ENCODE peak calls at places on chromosome 20, in seven cellular contexts. X is non-pigmented ciliary epithelial cell; Q is esophagus squamous epithelium; I is activated T-cell treated with anti-CD3 and anti-CD28 coated beads for 48 hours; W is AG08396; K is activated T-helper 1 cell treated with anti-CD3 and anti-CD28 coated beads, Interleukin-2, amount 50 U/mL, for 16 hours; L is psoas muscle. G is an unnamed sample.

GRCh38 chr20:37980383-37980782 is 52.9 kb downstream of the TTI1 start:
- DNase-seq in W (no peak), I (no peak), X (no peak), L (no peak), Q (no peak), K (no peak), G (no peak)

GRCh38 chr20:50312682-50313187 is 122.1 kb downstream of the CEBPB start:
- DNase-seq in X (no peak), I (no peak), W (peak), K (no peak), Q (no peak), L (peak), G (peak)

GRCh38 chr20:31516166-31516565 is 1.9 kb downstream of the HM13 start:
- DNase-seq in X (no peak), Q (no peak), W (no peak), L (no peak), K (no peak), I (no peak), G (no peak)

GRCh38 chr20:58956078-58956477 is 25.0 kb upstream of the NELFCD start:
- DNase-seq in L (no peak), K (no peak), X (no peak), W (no peak), I (no peak), Q (no peak), G (no peak)

GRCh38 chr20:37504404-37505096 is 16.5 kb upstream of the NNAT start:
- DNase-seq in X (no peak), L (no peak), K (no peak), W (no peak), I (no peak), Q (no peak), G (no peak)

GRCh38 chr20:8635837-8636236 is 433.1 kb upstream of the PLCB4 start:
- DNase-seq in X (no peak), L (no peak), K (no peak), I (no peak), Q (no peak), W (no peak), G (no peak)

GRCh38 chr20:53278555-53278954 is 306.4 kb downstream of the TSHZ2 start:
- DNase-seq in W (no peak), I (no peak), K (no peak), X (no peak), Q (no peak), L (no peak), G (no peak)

GRCh38 chr20:64079273-64080012 is at the start of gene RGS19:
- DNase-seq in Q (no peak), I (peak), W (peak), L (peak), X (no peak), K (peak), G (no peak)

GRCh38 chr20:24503352-24503931 is 34.0 kb downstream of the SYNDIG1 start:
- DNase-seq in L (no peak), I (no peak), K (no peak), X (no peak), W (peak), Q (no peak), G (peak)

GRCh38 chr20:51182571-51182970 is 159.7 kb upstream of the KCNG1 start:
- DNase-seq in X (no peak), Q (no peak), I (no peak), W (no peak), L (no peak), K (no peak), G (no peak)

GRCh38 chr20:38779247-38780097 is 26.0 kb upstream of the PPP1R16B start:
- DNase-seq in L (no peak), X (no peak), I (no peak), Q (no peak), W (no peak), K (no peak), G (no peak)

G was measured in HFFc6.